ENCODE peak calls at places on chromosomes 2 and 18, in six cellular contexts. K, B, M, D, I and P are unnamed samples.

GRCh38 chr2:226184940-226185575 is 614.6 kb downstream of the IRS1 start:
- DNase-seq in K (no peak), B (no peak), M (no peak), D (no peak), I (no peak), P (no peak)

GRCh38 chr18:14900435-14900834 is 152.5 kb downstream of the ANKRD30B start:
- DNase-seq in K (no peak), B (no peak), M (no peak), D (no peak), I (no peak), P (no peak)

GRCh38 chr2:109529532-109530449 is 84.0 kb downstream of the SEPTIN10 start:
- DNase-seq in K (no peak), B (no peak), M (no peak), D (no peak), I (no peak), P (no peak)

GRCh38 chr2:200703926-200704637 is 107.6 kb upstream of the BZW1 start:
- DNase-seq in K (no peak), B (no peak), M (no peak), D (no peak), I (no peak), P (no peak)

GRCh38 chr2:127577503-127577902 is 42.0 kb downstream of the MYO7B start:
- DNase-seq in K (no peak), B (no peak), M (no peak), D (no peak), I (no peak), P (no peak)

GRCh38 chr18:45155526-45155925 is 459.8 kb upstream of the SLC14A2 start:
- DNase-seq in K (no peak), B (no peak), M (no peak), D (no peak), I (no peak), P (no peak)

GRCh38 chr18:2559249-2559648 is 12.1 kb downstream of the METTL4 start:
- DNase-seq in K (no peak), B (no peak), M (no peak), D (no peak), I (no peak), P (no peak)

GRCh38 chr18:50284226-50284885 is 3.0 kb upstream of the MBD1 start:
- DNase-seq in K (no peak), B (no peak), M (no peak), D (no peak), I (no peak), P (no peak)

GRCh38 chr2:202072226-202072625 is 829 bp upstream of the KIAA2012 start:
- DNase-seq in K (no peak), B (peak), M (no peak), D (no peak), I (no peak), P (no peak)

GRCh38 chr2:17171446-17172049 is 346.7 kb downstream of the RAD51AP2 start:
- DNase-seq in K (peak), B (peak), M (no peak), D (peak), I (no peak), P (no peak)

GRCh38 chr18:12882416-12882815 is 1.6 kb downstream of the PTPN2 start:
- DNase-seq in K (no peak), B (no peak), M (no peak), D (no peak), I (no peak), P (no peak)

GRCh38 chr18:47036298-47036874 is 965 bp upstream of the ELOA2 start:
- DNase-seq in K (peak), B (peak), M (no peak), D (no peak), I (no peak), P (no peak)

GRCh38 chr2:240397924-240398611 is 37.4 kb upstream of the GPC1 start:
- DNase-seq in K (no peak), B (no peak), M (no peak), D (no peak), I (no peak), P (no peak)

GRCh38 chr2:211205358-211205757 is 649.0 kb downstream of the CPS1 start:
- DNase-seq in K (no peak), B (no peak), M (no peak), D (no peak), I (no peak), P (no peak)

GRCh38 chr18:70397259-70397925 is 108.5 kb downstream of the SOCS6 start:
- DNase-seq in K (no peak), B (no peak), M (no peak), D (no peak), I (no peak), P (no peak)

GRCh38 chr2:158835431-158835830 is 40.3 kb downstream of the DAPL1 start:
- DNase-seq in K (no peak), B (no peak), M (no peak), D (no peak), I (no peak), P (no peak)

GRCh38 chr2:222485367-222486211 is 61.2 kb downstream of the SGPP2 start:
- DNase-seq in K (no peak), B (no peak), M (no peak), D (no peak), I (no peak), P (no peak)

GRCh38 chr2:60555066-60555793 is 1.8 kb upstream of the BCL11A start:
- DNase-seq in K (peak), B (peak), M (no peak), D (no peak), I (no peak), P (peak)

GRCh38 chr2:101132202-101132601 is 19.0 kb downstream of the TBC1D8 start:
- DNase-seq in K (no peak), B (no peak), M (no peak), D (no peak), I (no peak), P (no peak)

GRCh38 chr2:224807153-224807964 is 91.2 kb upstream of the CCDC195 start:
- DNase-seq in K (no peak), B (no peak), M (no peak), D (no peak), I (no peak), P (no peak)

GRCh38 chr2:30664761-30665358 is 142.4 kb downstream of the CAPN13 start:
- DNase-seq in K (peak), B (peak), M (no peak), D (no peak), I (no peak), P (no peak)

GRCh38 chr2:29110916-29111315 is 4.3 kb upstream of the CLIP4 start:
- DNase-seq in K (no peak), B (no peak), M (no peak), D (no peak), I (no peak), P (no peak)

GRCh38 chr2:157329524-157329923 is 3.9 kb upstream of the ERMN start:
- DNase-seq in K (no peak), B (no peak), M (no peak), D (no peak), I (no peak), P (no peak)

GRCh38 chr2:102106133-102106556 is 36.4 kb upstream of the IL1R1 start:
- DNase-seq in K (no peak), B (peak), M (no peak), D (no peak), I (no peak), P (no peak)

GRCh38 chr2:50863218-50863617 is 168.7 kb downstream of the NRXN1 start:
- DNase-seq in K (no peak), B (no peak), M (no peak), D (no peak), I (no peak), P (no peak)
- TF ChIP-seq TAF1 in K (no peak), B (no peak), M (no peak), D (no peak), I (no peak), P (no peak)

GRCh38 chr2:54077088-54077900 is 38.1 kb upstream of the ACYP2 start:
- DNase-seq in K (peak), B (no peak), M (no peak), D (no peak), I (no peak), P (no peak)
- TF ChIP-seq POLR2A in K (no peak), B (no peak), M (no peak), D (no peak), I (no peak), P (no peak)

DNA sequence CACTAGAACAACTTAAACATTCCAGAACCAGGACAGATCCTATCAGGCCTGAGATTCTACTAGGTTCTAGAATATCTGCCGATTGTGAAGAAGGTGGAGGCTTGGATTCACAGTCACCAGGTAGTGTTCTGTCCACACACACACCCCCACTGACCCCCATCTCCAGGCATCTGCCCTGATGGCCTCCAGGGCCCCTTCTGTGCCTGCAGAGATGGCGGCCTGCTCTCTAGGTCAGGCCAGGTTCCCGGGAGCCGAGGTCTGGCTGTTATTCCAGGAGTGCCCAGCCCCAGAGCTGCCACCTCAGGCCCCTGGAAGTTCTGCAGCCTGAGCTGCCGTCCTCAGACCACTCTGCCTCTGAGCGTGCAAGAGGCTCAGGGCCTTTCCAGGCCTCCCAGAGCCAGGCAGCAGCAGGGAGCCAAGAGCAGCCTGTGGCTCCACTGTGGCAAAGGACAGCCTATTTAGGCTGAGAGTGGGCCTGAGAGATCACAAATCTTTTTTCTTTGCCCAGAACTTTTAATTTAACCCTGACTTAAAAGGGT is 96.2 kb upstream of the ASAP2 start:
- DNase-seq in K (no peak), B (no peak), M (no peak), D (no peak), I (no peak), P (no peak)
- TF ChIP-seq TAF1 in K (no peak), B (no peak), M (no peak), D (no peak), I (no peak), P (no peak)

GRCh38 chr2:84459944-84460429 is 907 bp upstream of the SUCLG1 start:
- DNase-seq in K (no peak), B (no peak), M (no peak), D (no peak), I (no peak), P (no peak)

GRCh38 chr2:84458436-84459027 is 548 bp downstream of the SUCLG1 start:
- DNase-seq in K (peak), B (peak), M (no peak), D (no peak), I (no peak), P (peak)

GRCh38 chr2:84461310-84461709 is 2.2 kb upstream of the SUCLG1 start:
- DNase-seq in K (no peak), B (peak), M (no peak), D (no peak), I (no peak), P (no peak)

GRCh38 chr2:84454581-84454980 is 4.5 kb downstream of the SUCLG1 start:
- DNase-seq in K (no peak), B (no peak), M (no peak), D (no peak), I (no peak), P (no peak)

DNA sequence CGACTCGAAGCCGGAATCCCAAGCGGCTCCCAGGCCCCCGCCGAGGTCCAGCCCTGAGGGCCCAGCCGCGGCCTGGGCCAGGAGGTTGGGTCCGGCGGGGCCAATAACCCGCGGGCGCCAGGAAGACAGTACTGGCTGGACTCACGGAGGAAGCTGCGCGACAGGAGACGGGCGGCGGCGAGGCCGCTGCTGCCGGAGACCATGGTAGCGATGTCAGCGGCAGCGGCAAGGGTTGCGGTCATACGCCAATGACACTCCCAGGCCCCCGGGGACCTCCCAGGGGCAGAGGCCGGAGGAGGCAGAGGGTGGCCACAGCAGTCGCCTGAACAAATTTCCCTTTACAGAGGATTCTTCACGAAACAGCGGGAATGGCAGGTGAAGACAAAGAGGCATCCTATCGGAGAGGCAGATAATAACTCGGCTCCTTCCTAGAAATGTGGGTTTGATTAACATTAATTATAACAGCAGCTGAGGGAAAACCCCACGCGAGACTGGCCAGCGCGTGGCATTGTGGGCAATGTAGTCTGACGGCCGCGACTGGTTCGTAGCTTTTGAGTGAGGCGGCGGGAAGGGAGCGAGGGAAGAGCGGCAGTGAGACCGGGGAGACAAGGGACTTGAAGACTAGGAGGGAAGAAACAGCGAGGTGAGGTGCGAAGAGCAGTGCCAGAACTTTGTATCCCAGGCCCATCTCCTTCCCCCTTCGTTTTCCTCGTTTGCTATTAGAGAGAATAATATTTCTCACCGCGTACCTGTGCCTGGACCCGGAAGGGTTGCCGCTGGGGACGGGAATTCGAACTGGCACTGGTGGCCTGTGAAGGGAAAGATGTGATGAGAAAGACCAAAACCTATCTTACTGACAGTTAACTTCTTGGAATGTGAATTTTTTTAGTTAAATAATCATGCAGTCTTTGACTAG is at the start of gene SUCLG1:
- DNase-seq in K (peak), B (peak), M (peak), D (peak), I (peak), P (peak)
- TF ChIP-seq POLR2A in K (peak), B (peak), M (peak), D (no peak), I (peak), P (peak)

GRCh38 chr2:177464549-177464948 is 72.0 kb downstream of the AGPS start:
- DNase-seq in K (no peak), B (no peak), M (no peak), D (no peak), I (no peak), P (no peak)
- TF ChIP-seq TAF1 in K (no peak), B (no peak), M (no peak), D (no peak), I (no peak), P (no peak)

GRCh38 chr2:27715318-27716165 is 51.9 kb downstream of the SLC4A1AP start:
- DNase-seq in K (no peak), B (no peak), M (no peak), D (no peak), I (peak), P (no peak)
- TF ChIP-seq POLR2A in K (no peak), B (no peak), M (no peak), D (no peak), I (no peak), P (no peak)

GRCh38 chr18:38450876-38451275 is 885.3 kb upstream of the CELF4 start:
- DNase-seq in K (no peak), B (no peak), M (no peak), D (no peak), I (no peak), P (no peak)
- TF ChIP-seq TAF1 in K (no peak), B (no peak), M (no peak), D (no peak), I (no peak), P (no peak)

GRCh38 chr2:115163572-115163971 is 721.1 kb downstream of the DPP10 start:
- DNase-seq in K (no peak), B (no peak), M (no peak), D (no peak), I (no peak), P (no peak)

GRCh38 chr2:115160523-115161521 is 718.4 kb downstream of the DPP10 start:
- DNase-seq in K (no peak), B (peak), M (no peak), D (no peak), I (no peak), P (no peak)

GRCh38 chr2:115162454-115163293 is 720.2 kb downstream of the DPP10 start:
- DNase-seq in K (no peak), B (no peak), M (no peak), D (no peak), I (no peak), P (no peak)

GRCh38 chr2:115165529-115166109 is 723.2 kb downstream of the DPP10 start:
- DNase-seq in K (peak), B (peak), M (no peak), D (no peak), I (no peak), P (no peak)

GRCh38 chr2:115161531-115162453 is 719.4 kb downstream of the DPP10 start:
- DNase-seq in K (no peak), B (no peak), M (no peak), D (no peak), I (no peak), P (no peak)
- TF ChIP-seq POLR2A in K (no peak), B (no peak), M (no peak), D (no peak), I (no peak), P (no peak)

GRCh38 chr18:7766383-7766782 is 199.3 kb downstream of the PTPRM start:
- DNase-seq in K (no peak), B (no peak), M (no peak), D (no peak), I (no peak), P (no peak)

GRCh38 chr18:7770903-7771302 is 203.8 kb downstream of the PTPRM start:
- DNase-seq in K (no peak), B (no peak), M (no peak), D (no peak), I (no peak), P (no peak)

GRCh38 chr18:7760967-7761946 is 194.1 kb downstream of the PTPRM start:
- DNase-seq in K (no peak), B (peak), M (no peak), D (no peak), I (no peak), P (no peak)

GRCh38 chr18:7764406-7764805 is 197.3 kb downstream of the PTPRM start:
- DNase-seq in K (no peak), B (no peak), M (no peak), D (no peak), I (no peak), P (no peak)

DNA sequence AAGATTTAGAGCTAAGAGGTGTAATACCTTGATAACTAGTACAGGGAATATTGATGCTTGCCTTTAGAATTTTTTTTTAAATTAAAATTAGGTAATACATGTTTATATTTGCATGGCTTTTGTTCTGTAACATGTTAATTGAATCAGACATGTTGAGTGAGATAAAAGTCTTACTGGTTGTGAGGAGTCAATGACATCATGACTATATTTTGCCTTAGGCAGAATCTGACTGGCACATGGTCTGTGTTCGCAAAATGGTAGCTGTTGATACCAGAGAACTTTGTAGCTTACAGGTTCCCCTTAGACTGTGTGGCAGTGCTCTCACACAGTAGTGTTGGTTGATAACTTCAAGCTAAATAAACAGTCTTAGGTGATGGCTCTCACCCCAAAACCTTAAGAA is 199.7 kb downstream of the PTPRM start:
- DNase-seq in K (no peak), B (no peak), M (no peak), D (no peak), I (no peak), P (no peak)
- TF ChIP-seq TAF1 in K (no peak), B (no peak), M (no peak), D (no peak), I (no peak), P (no peak)

GRCh38 chr2:18311413-18311812 is 249.0 kb downstream of the RDH14 start:
- DNase-seq in K (no peak), B (peak), M (no peak), D (no peak), I (no peak), P (no peak)
- TF ChIP-seq POLR2A in K (no peak), B (no peak), M (no peak), D (no peak), I (no peak), P (no peak)